ENCODE peak calls at places on chromosomes 6 and 20, in five cellular contexts. V, R, T, C and L are unnamed samples. For H3K27me3, the result is how much of the 10 kb centered on the place peaks cover.

GRCh38 chr6:4130357-4130987 is 4.9 kb downstream of the ECI2 start:
- DNase-seq in V (peak), R (no peak), T (no peak), C (no peak), L (no peak)

GRCh38 chr6:85640806-85641205 is 1.9 kb downstream of the SYNCRIP start:
- DNase-seq in V (no peak), R (no peak), T (no peak), C (no peak), L (no peak)

GRCh38 chr6:7974932-7975763 is 64.6 kb upstream of the TXNDC5 start:
- DNase-seq in V (peak), R (peak), T (no peak), C (peak), L (peak)

GRCh38 chr20:24100370-24101011 is 111.9 kb upstream of the GGTLC1 start:
- DNase-seq in V (peak), R (peak), T (peak), C (peak), L (no peak)

GRCh38 chr20:6731951-6732580 is 35.4 kb upstream of the BMP2 start:
- DNase-seq in V (peak), R (peak), T (no peak), C (no peak), L (no peak)

GRCh38 chr20:32577023-32577422 is 8.1 kb downstream of the NOL4L start:
- DNase-seq in V (no peak), R (no peak), T (no peak), C (no peak), L (no peak)

GRCh38 chr6:77366798-77367197 is 96.5 kb downstream of the HTR1B start:
- DNase-seq in V (no peak), R (no peak), T (no peak), C (no peak), L (no peak)

GRCh38 chr6:91029211-91029610 is 442.3 kb upstream of the MAP3K7 start:
- DNase-seq in V (no peak), R (no peak), T (peak), C (no peak), L (no peak)

GRCh38 chr6:79777713-79778579 is 146.8 kb downstream of the SH3BGRL2 start:
- DNase-seq in V (peak), R (peak), T (peak), C (peak), L (peak)

GRCh38 chr20:9498322-9498721 is 16.1 kb upstream of the LAMP5 start:
- DNase-seq in V (no peak), R (no peak), T (no peak), C (no peak), L (no peak)

GRCh38 chr6:67748521-67748920 is 886.6 kb upstream of the ADGRB3 start:
- DNase-seq in V (no peak), R (no peak), T (no peak), C (no peak), L (no peak)

GRCh38 chr6:158819977-158820632 is 937 bp upstream of the EZR start:
- DNase-seq in V (no peak), R (no peak), T (no peak), C (no peak), L (no peak)

GRCh38 chr20:32674362-32674789 is 635 bp upstream of the C20orf203 start:
- DNase-seq in V (peak), R (no peak), T (peak), C (peak), L (no peak)

GRCh38 chr6:128719786-128720185 is 163.2 kb upstream of the LAMA2 start:
- DNase-seq in V (no peak), R (no peak), T (no peak), C (no peak), L (no peak)

GRCh38 chr6:75206338-75207210 is 721 bp upstream of the COL12A1 start:
- DNase-seq in V (no peak), R (no peak), T (no peak), C (peak), L (no peak)

GRCh38 chr6:80607814-80608391 is 501.4 kb downstream of the BCKDHB start:
- DNase-seq in V (peak), R (no peak), T (no peak), C (peak), L (peak)

GRCh38 chr6:49923826-49924225 is 40.1 kb downstream of the DEFB114 start:
- DNase-seq in V (no peak), R (no peak), T (peak), C (no peak), L (no peak)

GRCh38 chr20:34369265-34369664 is 6.2 kb downstream of the ITCH start:
- DNase-seq in V (no peak), R (no peak), T (no peak), C (no peak), L (no peak)

GRCh38 chr6:102387351-102388033 is 994.0 kb downstream of the GRIK2 start:
- DNase-seq in V (no peak), R (no peak), T (no peak), C (no peak), L (no peak)

GRCh38 chr6:36615018-36615761 is 21.0 kb downstream of the SRSF3 start:
- DNase-seq in V (peak), R (no peak), T (peak), C (no peak), L (peak)

GRCh38 chr6:17202526-17202925 is 78.6 kb upstream of the RBM24 start:
- DNase-seq in V (no peak), R (no peak), T (no peak), C (no peak), L (peak)

GRCh38 chr20:15889073-15889923 is 684.0 kb downstream of the KIF16B start:
- DNase-seq in V (no peak), R (no peak), T (no peak), C (no peak), L (no peak)

GRCh38 chr20:62117658-62118057 is 4.6 kb upstream of the LSM14B start:
- DNase-seq in V (peak), R (peak), T (peak), C (no peak), L (no peak)

GRCh38 chr6:81998432-81998831 is 246.0 kb upstream of the TENT5A start:
- DNase-seq in V (no peak), R (no peak), T (no peak), C (peak), L (no peak)

GRCh38 chr20:1883986-1884385 is 11.2 kb upstream of the SIRPA start:
- DNase-seq in V (no peak), R (no peak), T (no peak), C (no peak), L (no peak)

GRCh38 chr20:35838213-35838612 is 66.4 kb downstream of the PHF20 start:
- DNase-seq in V (no peak), R (no peak), T (no peak), C (no peak), L (no peak)

GRCh38 chr20:34473262-34473883 is 42.8 kb upstream of the DYNLRB1 start:
- DNase-seq in V (peak), R (peak), T (peak), C (peak), L (no peak)

GRCh38 chr6:142718667-142719191 is 226.2 kb downstream of the HIVEP2 start:
- DNase-seq in V (no peak), R (no peak), T (no peak), C (no peak), L (no peak)

DNA sequence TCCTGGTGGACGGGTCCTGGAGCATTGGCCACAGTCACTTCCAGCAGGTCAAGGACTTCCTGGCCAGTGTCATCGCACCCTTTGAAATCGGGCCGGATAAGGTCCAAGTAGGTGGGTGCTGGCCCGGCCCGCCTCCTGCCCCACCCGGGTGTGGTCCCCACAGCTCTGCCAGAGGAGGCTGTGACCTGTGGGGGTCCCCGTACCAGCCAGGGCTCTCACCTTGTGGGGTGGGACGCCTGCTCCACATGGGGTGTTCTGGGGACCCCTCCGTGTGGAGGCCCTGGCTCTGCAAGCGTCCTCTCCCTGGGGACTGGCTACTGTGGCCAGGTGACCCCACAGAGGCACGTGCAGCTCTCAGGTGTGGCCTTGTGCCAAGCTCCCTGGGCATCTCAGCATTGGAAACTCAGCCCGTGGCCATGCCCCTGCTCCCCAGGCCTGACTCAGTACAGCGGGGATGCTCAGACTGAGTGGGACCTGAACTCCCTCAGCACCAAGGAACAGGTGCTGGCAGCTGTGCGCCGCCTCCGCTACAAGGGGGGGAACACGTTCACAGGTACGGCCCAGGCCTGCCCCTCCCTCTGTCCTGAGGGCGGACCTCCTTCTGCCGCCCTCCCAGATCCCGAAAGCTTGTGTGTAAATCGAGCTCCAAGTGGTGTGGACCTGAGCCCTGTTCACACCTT is 14.7 kb downstream of the COL20A1 start:
- DNase-seq in V (no peak), R (peak), T (no peak), C (no peak), L (no peak)
- H3K27me3 ChIP-seq in V (under half), R (half or more), T (under half), C (under half), L (under half)

DNA sequence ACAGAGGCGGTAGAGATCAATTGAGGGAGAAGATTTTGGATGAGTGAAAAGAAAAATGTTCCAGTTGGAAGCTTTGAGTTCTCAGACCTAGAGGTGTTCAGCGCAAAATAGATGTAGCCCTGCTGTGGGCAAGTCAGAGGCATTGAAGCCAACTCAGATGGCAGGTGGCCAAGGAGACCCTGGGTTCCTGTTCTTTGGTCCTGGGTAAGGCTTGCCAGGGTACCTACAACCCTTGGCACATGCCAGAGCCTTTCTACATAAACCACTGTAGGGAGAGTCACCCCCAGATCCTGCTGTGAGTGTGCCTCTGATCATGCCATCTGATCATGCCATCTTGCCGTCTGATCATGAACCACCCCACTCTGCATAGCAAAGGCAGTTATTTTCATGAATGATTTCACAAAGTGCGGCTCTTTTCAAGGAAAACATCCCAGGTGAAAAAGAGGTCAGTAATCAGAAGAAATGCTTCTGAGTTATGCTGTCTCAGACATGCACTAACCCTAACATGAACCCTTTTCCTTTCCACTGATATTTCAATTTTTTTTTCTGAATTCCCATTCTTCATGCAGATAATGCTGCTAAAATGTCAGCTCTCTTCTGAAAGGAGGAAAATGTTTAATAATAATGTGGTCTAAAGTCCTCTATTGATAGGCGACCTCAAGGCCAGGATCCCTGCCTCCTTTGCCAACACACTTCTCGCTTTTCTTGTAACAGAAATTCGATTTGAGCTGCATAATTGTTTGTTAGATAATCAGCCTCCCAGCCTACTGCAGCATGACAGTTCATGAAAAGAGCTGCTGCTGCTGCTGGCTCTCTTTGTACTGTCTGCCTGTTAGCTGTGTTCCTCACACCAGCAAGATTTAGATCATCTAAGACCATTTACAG is 153.7 kb downstream of the MTHFD1L start:
- DNase-seq in V (peak), R (no peak), T (no peak), C (no peak), L (no peak)
- H3K27ac ChIP-seq in V (peak), R (no peak), T (peak), C (peak), L (no peak)

GRCh38 chr6:166697113-166697512 is 70.1 kb upstream of the RPS6KA2 start:
- DNase-seq in V (no peak), R (no peak), T (no peak), C (no peak), L (no peak)
- H3K27me3 ChIP-seq in V (under half), R (under half), T (under half), C (under half), L (under half)

DNA sequence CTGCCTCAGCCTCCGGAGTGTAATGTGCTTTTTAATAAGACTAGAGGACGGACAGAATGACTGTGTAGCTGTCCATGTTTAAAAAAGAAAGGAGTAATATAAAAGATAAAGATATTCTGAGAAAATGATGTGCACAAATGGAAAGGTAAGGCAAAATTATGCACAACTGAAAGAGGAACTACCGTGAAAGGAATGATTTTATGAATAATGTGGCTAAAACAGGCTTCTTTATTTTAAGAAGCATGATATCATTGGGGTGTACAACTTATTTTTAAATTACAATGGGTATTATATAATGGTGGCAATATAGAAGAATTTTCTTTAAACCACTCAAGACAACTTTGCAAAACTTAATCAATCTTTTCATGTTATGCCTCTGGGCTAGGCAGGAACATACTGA is 78.1 kb downstream of the FIG4 start:
- DNase-seq in V (no peak), R (no peak), T (no peak), C (no peak), L (no peak)
- H3K27ac ChIP-seq in V (no peak), R (no peak), T (no peak), C (no peak), L (no peak)